ENCODE peak calls at places on chromosomes 6 and 20, in six cellular contexts. One of them, this sample, is unnamed.

GRCh38 chr6:86087954-86088353 is 445.3 kb upstream of the SYNCRIP start:
- DNase-seq in HEK293T: no peak
- DNase-seq in stromal cell of bone marrow: no peak
- DNase-seq in AG08396: no peak
- DNase-seq in heart right ventricle: no peak
- DNase-seq in T-cell: no peak
- DNase-seq in this sample: no peak

GRCh38 chr20:51354769-51355319 is 187.7 kb downstream of the NFATC2 start:
- DNase-seq in stromal cell of bone marrow: peak; percentile 35
- DNase-seq in AG08396: no peak
- DNase-seq in heart right ventricle: no peak
- DNase-seq in HEK293T: no peak
- DNase-seq in T-cell: no peak
- DNase-seq in this sample: peak; percentile 71

GRCh38 chr20:32210206-32210605 is 2.5 kb downstream of the POFUT1 start:
- DNase-seq in T-cell: no peak
- DNase-seq in stromal cell of bone marrow: no peak
- DNase-seq in AG08396: no peak
- DNase-seq in heart right ventricle: no peak
- DNase-seq in HEK293T: no peak
- DNase-seq in this sample: no peak

GRCh38 chr20:46253391-46253790 is 54.9 kb downstream of the CDH22 start:
- DNase-seq in heart right ventricle: no peak
- DNase-seq in HEK293T: peak; percentile 41
- DNase-seq in stromal cell of bone marrow: no peak
- DNase-seq in T-cell: no peak
- DNase-seq in AG08396: peak; percentile 43
- DNase-seq in this sample: peak; percentile 37

GRCh38 chr6:132962936-132963579 is 148.7 kb downstream of the RPS12 start:
- DNase-seq in heart right ventricle: peak; percentile 62
- DNase-seq in stromal cell of bone marrow: peak; percentile 14
- DNase-seq in T-cell: peak; percentile 41
- DNase-seq in AG08396: peak; percentile 61
- DNase-seq in HEK293T: peak; percentile 78
- DNase-seq in this sample: peak; percentile 51

GRCh38 chr6:73121421-73121993 is 103.8 kb downstream of the KHDC1L start:
- DNase-seq in stromal cell of bone marrow: peak; percentile 2
- DNase-seq in HEK293T: no peak
- DNase-seq in AG08396: peak; percentile 35
- DNase-seq in heart right ventricle: no peak
- DNase-seq in T-cell: no peak
- DNase-seq in this sample: peak; percentile 29

GRCh38 chr6:54286141-54286540 is 22.1 kb upstream of the TINAG start:
- DNase-seq in HEK293T: no peak
- DNase-seq in stromal cell of bone marrow: no peak
- DNase-seq in heart right ventricle: no peak
- DNase-seq in AG08396: no peak
- DNase-seq in T-cell: no peak
- DNase-seq in this sample: no peak

GRCh38 chr20:1507276-1507675 is 16.1 kb upstream of the SIRPB2 start:
- DNase-seq in HEK293T: no peak
- DNase-seq in AG08396: no peak
- DNase-seq in heart right ventricle: no peak
- DNase-seq in T-cell: no peak
- DNase-seq in stromal cell of bone marrow: no peak
- DNase-seq in this sample: no peak

GRCh38 chr6:126947070-126947469 is 171.4 kb upstream of the RSPO3 start:
- DNase-seq in stromal cell of bone marrow: peak; percentile 36
- DNase-seq in HEK293T: no peak
- DNase-seq in heart right ventricle: no peak
- DNase-seq in T-cell: no peak
- DNase-seq in AG08396: peak; percentile 7
- DNase-seq in this sample: peak; percentile 7

GRCh38 chr6:43698584-43699349 is 11.2 kb upstream of the MRPS18A start:
- DNase-seq in HEK293T: no peak
- DNase-seq in AG08396: peak; percentile 66
- DNase-seq in T-cell: no peak
- DNase-seq in heart right ventricle: peak; percentile 67
- DNase-seq in stromal cell of bone marrow: peak; percentile 64
- DNase-seq in this sample: peak; percentile 61

GRCh38 chr20:44637490-44638372 is 13.8 kb downstream of the ADA start:
- DNase-seq in AG08396: no peak
- DNase-seq in stromal cell of bone marrow: no peak
- DNase-seq in HEK293T: no peak
- DNase-seq in T-cell: no peak
- DNase-seq in heart right ventricle: peak; percentile 85
- DNase-seq in this sample: no peak

GRCh38 chr6:53492860-53493634 is 51.9 kb downstream of the GCLC start:
- DNase-seq in HEK293T: peak; percentile 32
- DNase-seq in AG08396: peak; percentile 27
- DNase-seq in heart right ventricle: no peak
- DNase-seq in stromal cell of bone marrow: peak; percentile 50
- DNase-seq in T-cell: no peak
- DNase-seq in this sample: peak; percentile 65

GRCh38 chr6:30684386-30685156 is 1.9 kb downstream of the PPP1R18 start:
- DNase-seq in T-cell: no peak
- DNase-seq in heart right ventricle: peak; percentile 53
- DNase-seq in AG08396: peak; percentile 2
- DNase-seq in HEK293T: no peak
- DNase-seq in stromal cell of bone marrow: no peak
- DNase-seq in this sample: peak; percentile 23

GRCh38 chr20:47789081-47789998 is 4.1 kb upstream of the SULF2 start:
- DNase-seq in stromal cell of bone marrow: no peak
- DNase-seq in heart right ventricle: no peak
- DNase-seq in AG08396: no peak
- DNase-seq in T-cell: no peak
- DNase-seq in HEK293T: no peak
- DNase-seq in this sample: peak; percentile 77

GRCh38 chr6:75166236-75166635 is 39.6 kb downstream of the COL12A1 start:
- DNase-seq in HEK293T: no peak
- DNase-seq in heart right ventricle: no peak
- DNase-seq in AG08396: no peak
- DNase-seq in T-cell: no peak
- DNase-seq in stromal cell of bone marrow: no peak
- DNase-seq in this sample: no peak

GRCh38 chr20:25361287-25361683 is 29.4 kb downstream of the ABHD12 start:
- DNase-seq in heart right ventricle: no peak
- DNase-seq in HEK293T: no peak
- DNase-seq in stromal cell of bone marrow: no peak
- DNase-seq in AG08396: no peak
- DNase-seq in T-cell: no peak
- DNase-seq in this sample: no peak

GRCh38 chr6:65075705-65076104 is 631.3 kb downstream of the EYS start:
- DNase-seq in HEK293T: no peak
- DNase-seq in stromal cell of bone marrow: no peak
- DNase-seq in heart right ventricle: no peak
- DNase-seq in T-cell: no peak
- DNase-seq in AG08396: no peak
- DNase-seq in this sample: no peak

GRCh38 chr6:37210313-37210898 is 40.5 kb downstream of the PIM1 start:
- DNase-seq in AG08396: peak; percentile 77
- DNase-seq in heart right ventricle: no peak
- DNase-seq in HEK293T: peak; percentile 76
- DNase-seq in T-cell: peak; percentile 70
- DNase-seq in stromal cell of bone marrow: peak; percentile 78
- DNase-seq in this sample: peak; percentile 73

GRCh38 chr6:53313784-53314382 is 34.9 kb downstream of the ELOVL5 start:
- DNase-seq in AG08396: no peak
- DNase-seq in T-cell: no peak
- DNase-seq in heart right ventricle: no peak
- DNase-seq in stromal cell of bone marrow: no peak
- DNase-seq in HEK293T: peak; percentile 23
- DNase-seq in this sample: peak; percentile 81